ENCODE peak calls at places on chromosomes 2 and 18, in six cellular contexts. E is IMR-90, T is transverse colon, I is Karpas-422, F is breast epithelium, H is neuronal stem cell. V is an unnamed sample. For H3K36me3 and H3K9me3, the result is how much of the 10 kb centered on the place peaks cover.

GRCh38 chr2:10529611-10530010 is 81.5 kb upstream of the ODC1 start:
- DNase-seq in I (no peak), T (no peak), H (no peak), E (no peak), F (peak), V (no peak)

GRCh38 chr2:110983130-110983529 is 137.6 kb upstream of the BCL2L11 start:
- DNase-seq in E (no peak), H (no peak), T (no peak), F (no peak), I (no peak), V (no peak)

GRCh38 chr2:133085646-133086045 is 415.6 kb upstream of the LYPD1 start:
- DNase-seq in T (no peak), I (no peak), H (no peak), E (no peak), F (no peak), V (no peak)

GRCh38 chr18:46891742-46892214 is 25.5 kb downstream of the PIAS2 start:
- DNase-seq in E (no peak), H (no peak), I (no peak), F (no peak), T (no peak), V (no peak)

GRCh38 chr18:35362531-35362930 is 14.6 kb downstream of the ZNF396 start:
- DNase-seq in F (no peak), I (no peak), T (no peak), E (no peak), H (no peak), V (no peak)

GRCh38 chr2:73359915-73360697 is 25.5 kb upstream of the ALMS1 start:
- DNase-seq in I (no peak), H (no peak), F (no peak), T (no peak), E (no peak), V (no peak)

GRCh38 chr2:19697131-19697530 is 204.7 kb downstream of the TTC32 start:
- DNase-seq in I (no peak), H (no peak), T (no peak), F (no peak), E (no peak), V (no peak)

GRCh38 chr18:49878567-49878966 is 65.2 kb upstream of the ACAA2 start:
- DNase-seq in E (peak), H (no peak), I (no peak), F (no peak), T (no peak), V (no peak)

GRCh38 chr18:778194-779007 is 33.6 kb downstream of the YES1 start:
- DNase-seq in E (peak), T (no peak), F (no peak), H (no peak), I (no peak), V (no peak)

GRCh38 chr18:28039078-28039477 is 137.9 kb downstream of the CDH2 start:
- DNase-seq in T (no peak), I (no peak), F (no peak), H (no peak), E (peak), V (no peak)

GRCh38 chr18:12046046-12046750 is 47.4 kb upstream of the ANKRD62 start:
- DNase-seq in E (no peak), I (no peak), T (no peak), H (no peak), F (no peak), V (no peak)

GRCh38 chr2:26606847-26607190 is 34.3 kb downstream of the CIB4 start:
- DNase-seq in T (no peak), E (no peak), H (no peak), F (no peak), I (no peak), V (peak)

GRCh38 chr18:11669271-11669947 is 19.7 kb upstream of the GNAL start:
- DNase-seq in H (no peak), E (no peak), I (no peak), T (no peak), F (no peak), V (peak)

GRCh38 chr2:135875491-135876065 is 665 bp downstream of the MCM6 start:
- DNase-seq in F (peak), E (peak), T (peak), I (peak), H (peak), V (peak)

GRCh38 chr2:238226698-238227586 is 12.9 kb downstream of the HES6 start:
- DNase-seq in F (no peak), T (no peak), H (no peak), E (no peak), I (no peak), V (no peak)

GRCh38 chr2:48541696-48542389 is 11.9 kb downstream of the STON1 start:
- DNase-seq in H (no peak), T (no peak), I (peak), F (no peak), E (no peak), V (no peak)

GRCh38 chr2:19073522-19073921 is 284.9 kb downstream of the OSR1 start:
- DNase-seq in T (no peak), I (no peak), H (no peak), F (no peak), E (peak), V (no peak)

GRCh38 chr2:18741888-18742287 is 152.5 kb upstream of the NT5C1B start:
- DNase-seq in E (peak), T (no peak), F (no peak), H (no peak), I (no peak), V (no peak)

GRCh38 chr2:231359948-231360347 is 35.6 kb upstream of the B3GNT7 start:
- DNase-seq in T (peak), F (peak), E (no peak), H (no peak), I (no peak), V (no peak)

GRCh38 chr18:13642440-13642827 is 83.9 kb downstream of the FAM210A start:
- DNase-seq in H (no peak), F (no peak), I (no peak), E (no peak), T (no peak), V (no peak)

GRCh38 chr2:172092716-172093415 is 7.6 kb downstream of the DLX1 start:
- DNase-seq in H (peak), E (no peak), F (no peak), I (no peak), T (no peak), V (no peak)

GRCh38 chr2:21148718-21149117 is 24.9 kb downstream of the TDRD15 start:
- DNase-seq in H (no peak), T (no peak), E (no peak), I (no peak), F (no peak), V (no peak)

GRCh38 chr2:149661844-149662243 is 74.3 kb upstream of the MMADHC start:
- DNase-seq in T (peak), H (no peak), E (peak), F (no peak), I (no peak), V (peak)

GRCh38 chr2:26477911-26478253 is at the start of gene OTOF:
- DNase-seq in T (no peak), E (peak), I (no peak), F (no peak), H (no peak), V (no peak)

GRCh38 chr2:240395896-240396622 is 39.4 kb upstream of the GPC1 start:
- DNase-seq in E (no peak), F (peak), I (no peak), H (no peak), T (no peak), V (no peak)

GRCh38 chr2:42359894-42360483 is 1.0 kb downstream of the COX7A2L start:
- DNase-seq in I (peak), E (peak), F (no peak), T (no peak), H (no peak), V (no peak)

GRCh38 chr2:181077128-181077709 is 96.8 kb downstream of the UBE2E3 start:
- DNase-seq in H (peak), I (peak), F (no peak), T (no peak), E (peak), V (no peak)

GRCh38 chr18:46261799-46262198 is 157.6 kb downstream of the HAUS1 start:
- DNase-seq in I (no peak), E (peak), H (no peak), T (no peak), F (no peak), V (no peak)

GRCh38 chr2:102771114-102771513 is 9.3 kb downstream of the TMEM182 start:
- DNase-seq in F (no peak), I (no peak), T (no peak), H (no peak), E (peak), V (no peak)

GRCh38 chr2:31384351-31384750 is 30.2 kb downstream of the XDH start:
- DNase-seq in H (no peak), F (no peak), E (peak), I (no peak), T (no peak), V (no peak)

GRCh38 chr2:84285056-84285747 is 173.9 kb downstream of the SUCLG1 start:
- DNase-seq in I (no peak), H (no peak), T (no peak), F (no peak), E (no peak), V (no peak)

GRCh38 chr2:84836215-84836614 is 44.7 kb downstream of the TRABD2A start:
- DNase-seq in I (no peak), H (no peak), E (no peak), F (no peak), T (no peak), V (no peak)

GRCh38 chr18:22563098-22563707 is 145.5 kb upstream of the CTAGE1 start:
- DNase-seq in H (peak), T (peak), E (peak), I (peak), F (no peak), V (peak)

GRCh38 chr2:38400513-38400912 is 23.4 kb upstream of the ATL2 start:
- DNase-seq in E (no peak), T (no peak), I (no peak), H (no peak), F (no peak), V (no peak)

GRCh38 chr2:5285891-5286290 is 406.3 kb upstream of the SOX11 start:
- DNase-seq in F (no peak), H (no peak), T (no peak), E (no peak), I (no peak), V (no peak)

GRCh38 chr2:122980672-122981071 is 1044.4 kb upstream of the CNTNAP5 start:
- DNase-seq in I (no peak), F (no peak), E (no peak), H (no peak), T (no peak), V (no peak)

GRCh38 chr2:173574304-173574703 is 219.6 kb downstream of the CDCA7 start:
- DNase-seq in I (no peak), F (no peak), E (no peak), T (no peak), H (no peak), V (no peak)

GRCh38 chr2:173568054-173568453 is 213.4 kb downstream of the CDCA7 start:
- DNase-seq in E (no peak), I (peak), H (peak), T (peak), F (no peak), V (no peak)

GRCh38 chr2:173571887-173572680 is 217.4 kb downstream of the CDCA7 start:
- DNase-seq in I (no peak), T (no peak), E (no peak), H (no peak), F (no peak), V (no peak)

GRCh38 chr2:173572848-173573247 is 218.2 kb downstream of the CDCA7 start:
- DNase-seq in T (no peak), I (no peak), E (no peak), H (no peak), F (no peak), V (no peak)

GRCh38 chr2:173571021-173571821 is 216.5 kb downstream of the CDCA7 start:
- DNase-seq in I (no peak), E (peak), H (peak), T (no peak), F (no peak), V (peak)
- H3K4me3 ChIP-seq in I (no peak), E (no peak), H (no peak), T (no peak), F (peak), V (no peak)

GRCh38 chr2:234145511-234145910 is 95.0 kb downstream of the SPP2 start:
- DNase-seq in E (no peak), F (no peak), T (no peak), I (no peak), H (no peak), V (no peak)

GRCh38 chr2:234145057-234145456 is 94.6 kb downstream of the SPP2 start:
- DNase-seq in E (no peak), F (no peak), I (no peak), T (no peak), H (no peak), V (no peak)

GRCh38 chr2:234138836-234139235 is 88.3 kb downstream of the SPP2 start:
- DNase-seq in T (no peak), H (no peak), F (no peak), E (no peak), I (no peak), V (no peak)

GRCh38 chr2:234139755-234140154 is 89.3 kb downstream of the SPP2 start:
- DNase-seq in H (no peak), I (no peak), T (no peak), F (no peak), E (no peak), V (no peak)

GRCh38 chr2:234142530-234142929 is 92.0 kb downstream of the SPP2 start:
- DNase-seq in T (no peak), I (no peak), F (no peak), H (no peak), E (peak), V (no peak)
- H3K36me3 ChIP-seq in T (under half), I (under half), F (under half), H (under half), E (under half), V (under half)

GRCh38 chr2:228367356-228367755 is 185.9 kb upstream of the SPHKAP start:
- DNase-seq in I (no peak), F (no peak), H (no peak), E (no peak), T (no peak), V (no peak)

DNA sequence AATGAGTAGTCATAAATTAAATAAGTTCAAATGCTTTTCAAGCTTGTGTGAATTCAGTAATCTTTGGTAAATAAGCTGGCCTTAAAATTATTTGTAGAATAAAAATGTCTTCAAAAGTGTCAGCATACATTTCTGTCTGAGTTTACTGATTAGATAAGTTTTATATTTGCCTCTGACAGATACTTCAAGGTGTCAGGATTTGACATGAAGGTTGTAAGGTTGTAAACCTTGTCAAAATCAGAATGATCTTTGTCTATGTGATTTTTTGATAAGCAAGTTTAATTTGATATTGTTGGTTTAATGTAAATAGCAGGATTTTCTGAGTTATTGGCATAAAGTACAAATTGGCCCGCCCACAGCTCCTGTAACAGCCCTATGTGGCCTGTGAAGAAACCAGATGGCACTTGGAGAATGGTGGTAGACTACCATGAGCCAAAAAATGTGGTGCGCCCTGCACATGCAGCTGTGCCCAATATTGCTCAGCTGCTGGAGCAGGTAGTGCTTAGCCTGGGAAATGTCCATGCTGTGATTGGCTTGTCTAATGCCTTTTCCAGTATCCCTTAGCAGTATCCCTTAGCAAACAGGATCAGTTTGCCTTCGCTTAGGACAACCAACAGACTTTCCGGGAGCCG is 188.0 kb upstream of the SPHKAP start:
- DNase-seq in H (no peak), F (no peak), T (no peak), E (no peak), I (no peak), V (no peak)
- H3K9me3 ChIP-seq in H (under half), F (under half), T (under half), E (under half), I (under half), V (under half)

GRCh38 chr2:64748561-64748960 is 94.8 kb upstream of the SERTAD2 start:
- DNase-seq in H (no peak), I (peak), F (no peak), E (no peak), T (no peak), V (no peak)

GRCh38 chr2:64749446-64749845 is 95.7 kb upstream of the SERTAD2 start:
- DNase-seq in E (no peak), H (no peak), I (peak), F (no peak), T (no peak), V (no peak)

GRCh38 chr2:64745562-64745961 is 91.8 kb upstream of the SERTAD2 start:
- DNase-seq in T (no peak), E (no peak), H (no peak), I (peak), F (no peak), V (no peak)

GRCh38 chr2:64750001-64750816 is 96.5 kb upstream of the SERTAD2 start:
- DNase-seq in H (no peak), T (peak), F (peak), E (peak), I (peak), V (peak)

DNA sequence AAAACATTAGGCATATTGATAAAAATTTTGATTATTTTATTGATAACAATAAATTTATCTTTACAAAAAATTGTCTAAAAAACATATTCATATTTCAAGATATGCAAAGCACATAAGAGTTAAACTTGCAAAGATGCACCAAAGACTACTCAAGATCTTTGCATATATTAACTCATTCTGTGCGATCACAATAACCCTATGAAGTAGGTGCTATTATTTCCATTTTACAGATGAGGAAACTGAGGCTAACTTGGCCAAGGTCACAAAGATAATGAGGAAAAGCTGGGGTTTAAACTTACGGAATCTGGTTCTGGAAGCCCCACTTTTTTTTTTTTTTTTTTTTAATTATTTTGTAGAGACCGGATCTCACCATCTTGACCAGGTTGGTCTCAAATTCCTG is 94.4 kb upstream of the SERTAD2 start:
- DNase-seq in T (no peak), I (peak), E (no peak), F (no peak), H (no peak), V (no peak)
- H3K4me3 ChIP-seq in T (no peak), I (peak), E (no peak), F (no peak), H (no peak), V (no peak)

GRCh38 chr18:62550746-62551145 is 27.9 kb downstream of the ZCCHC2 start:
- DNase-seq in H (no peak), E (no peak), T (no peak), F (no peak), I (no peak), V (no peak)

GRCh38 chr18:62555135-62555534 is 32.3 kb downstream of the ZCCHC2 start:
- DNase-seq in E (peak), T (no peak), F (no peak), I (no peak), H (no peak), V (no peak)

GRCh38 chr18:62556397-62556796 is 33.6 kb downstream of the ZCCHC2 start:
- DNase-seq in I (no peak), H (no peak), E (no peak), T (no peak), F (no peak), V (no peak)

GRCh38 chr18:62551972-62552513 is 29.2 kb downstream of the ZCCHC2 start:
- DNase-seq in I (no peak), T (no peak), E (no peak), F (no peak), H (no peak), V (no peak)

GRCh38 chr18:62554083-62554815 is 31.4 kb downstream of the ZCCHC2 start:
- DNase-seq in T (no peak), F (no peak), I (peak), E (no peak), H (no peak), V (no peak)
- H3K36me3 ChIP-seq in T (under half), F (under half), I (under half), E (under half), H (half or more), V (under half)

V was measured in prostate gland.